ENCODE peak calls at places on chromosome 3, in five cellular contexts. Y is glutamatergic neuron, X is AG09319, H is foreskin fibroblast, P is breast epithelium. E is an unnamed sample.

GRCh38 chr3:18474202-18474601 is 49.1 kb upstream of the SATB1 start:
- DNase-seq in Y (no peak), X (no peak), H (no peak), P (no peak), E (no peak)

GRCh38 chr3:33016846-33017405 is 65.5 kb downstream of the CCR4 start:
- DNase-seq in Y (no peak), X (no peak), H (no peak), P (no peak), E (no peak)

GRCh38 chr3:171391432-171391831 is 68.8 kb downstream of the TNIK start:
- DNase-seq in Y (no peak), X (no peak), H (no peak), P (no peak), E (no peak)

GRCh38 chr3:52879090-52879489 is 18.3 kb downstream of the STIMATE start:
- DNase-seq in Y (no peak), X (no peak), H (no peak), P (no peak), E (no peak)

GRCh38 chr3:39216176-39216790 is 23.9 kb upstream of the XIRP1 start:
- DNase-seq in Y (no peak), X (no peak), H (no peak), P (no peak), E (no peak)

GRCh38 chr3:159451067-159451466 is 537.6 kb upstream of the IL12A start:
- DNase-seq in Y (no peak), X (no peak), H (no peak), P (no peak), E (no peak)

GRCh38 chr3:88618121-88618645 is 468.4 kb downstream of the C3orf38 start:
- DNase-seq in Y (peak), X (no peak), H (peak), P (no peak), E (no peak)

GRCh38 chr3:133474251-133474801 is 74.5 kb downstream of the BFSP2 start:
- DNase-seq in Y (no peak), X (peak), H (peak), P (peak), E (no peak)

GRCh38 chr3:57971975-57972374 is 36.2 kb upstream of the FLNB start:
- DNase-seq in Y (no peak), X (no peak), H (no peak), P (no peak), E (no peak)

GRCh38 chr3:102200126-102200525 is 234.7 kb upstream of the ZPLD1 start:
- DNase-seq in Y (no peak), X (no peak), H (peak), P (no peak), E (no peak)

GRCh38 chr3:156477306-156477705 is 77.6 kb downstream of the SSR3 start:
- DNase-seq in Y (no peak), X (peak), H (peak), P (no peak), E (no peak)

GRCh38 chr3:10556312-10556711 is 50.9 kb upstream of the ATP2B2 start:
- DNase-seq in Y (no peak), X (no peak), H (no peak), P (peak), E (no peak)

GRCh38 chr3:45137656-45138181 is 8.5 kb downstream of the CDCP1 start:
- DNase-seq in Y (no peak), X (no peak), H (no peak), P (no peak), E (no peak)

GRCh38 chr3:160677459-160677901 is 520 bp downstream of the ARL14 start:
- DNase-seq in Y (no peak), X (no peak), H (peak), P (no peak), E (no peak)

GRCh38 chr3:155554777-155555445 is 190.0 kb downstream of the PLCH1 start:
- DNase-seq in Y (no peak), X (no peak), H (no peak), P (no peak), E (no peak)

GRCh38 chr3:58271901-58272501 is 34.0 kb upstream of the RPP14 start:
- DNase-seq in Y (no peak), X (peak), H (peak), P (no peak), E (no peak)

GRCh38 chr3:27544372-27544865 is 60.2 kb upstream of the SLC4A7 start:
- DNase-seq in Y (no peak), X (no peak), H (peak), P (no peak), E (no peak)

GRCh38 chr3:36032180-36032895 is 348.0 kb upstream of the STAC start:
- DNase-seq in Y (no peak), X (no peak), H (no peak), P (no peak), E (no peak)

GRCh38 chr3:3089017-3089416 is 21.2 kb downstream of the IL5RA start:
- DNase-seq in Y (no peak), X (no peak), H (no peak), P (no peak), E (no peak)

GRCh38 chr3:192642651-192643050 is 84.7 kb downstream of the FGF12 start:
- DNase-seq in Y (no peak), X (no peak), H (no peak), P (no peak), E (no peak)

GRCh38 chr3:14617508-14618023 is 34.0 kb upstream of the CCDC174 start:
- DNase-seq in Y (no peak), X (no peak), H (no peak), P (no peak), E (no peak)

GRCh38 chr3:62378329-62378789 is 5.0 kb upstream of the FEZF2 start:
- DNase-seq in Y (peak), X (no peak), H (peak), P (no peak), E (no peak)

GRCh38 chr3:56415672-56416071 is 52.6 kb downstream of the ERC2 start:
- DNase-seq in Y (no peak), X (no peak), H (peak), P (no peak), E (no peak)

GRCh38 chr3:51686056-51686455 is 15.0 kb downstream of the TEX264 start:
- DNase-seq in Y (no peak), X (no peak), H (no peak), P (no peak), E (no peak)

GRCh38 chr3:38579146-38579545 is 70.3 kb downstream of the SCN5A start:
- DNase-seq in Y (peak), X (no peak), H (peak), P (no peak), E (peak)

GRCh38 chr3:194494951-194495374 is 8.2 kb upstream of the ATP13A3 start:
- DNase-seq in Y (no peak), X (no peak), H (peak), P (no peak), E (no peak)

GRCh38 chr3:67655364-67656121 is 1.1 kb upstream of the SUCLG2 start:
- DNase-seq in Y (no peak), X (no peak), H (no peak), P (no peak), E (no peak)

GRCh38 chr3:73500321-73500720 is 124.4 kb downstream of the PDZRN3 start:
- DNase-seq in Y (no peak), X (no peak), H (peak), P (no peak), E (no peak)

GRCh38 chr3:134611516-134611915 is 39.3 kb downstream of the KY start:
- DNase-seq in Y (no peak), X (no peak), H (no peak), P (no peak), E (no peak)

GRCh38 chr3:168165390-168166269 is 69.9 kb upstream of the GOLIM4 start:
- DNase-seq in Y (peak), X (peak), H (peak), P (no peak), E (peak)

GRCh38 chr3:196431193-196432136 is 762 bp downstream of the UBXN7 start:
- DNase-seq in Y (peak), X (no peak), H (peak), P (no peak), E (peak)

GRCh38 chr3:14280326-14280725 is 101.7 kb downstream of the LSM3 start:
- DNase-seq in Y (no peak), X (no peak), H (no peak), P (no peak), E (no peak)

GRCh38 chr3:100503450-100503849 is 11.0 kb downstream of the TMEM45A start:
- DNase-seq in Y (no peak), X (no peak), H (no peak), P (no peak), E (no peak)

GRCh38 chr3:189272500-189273119 is 100.8 kb downstream of the TPRG1 start:
- DNase-seq in Y (no peak), X (no peak), H (no peak), P (no peak), E (no peak)

GRCh38 chr3:102530443-102531195 is 95.8 kb downstream of the ZPLD1 start:
- DNase-seq in Y (no peak), X (no peak), H (peak), P (no peak), E (no peak)

GRCh38 chr3:16060358-16060852 is 114.1 kb upstream of the GALNT15 start:
- DNase-seq in Y (no peak), X (peak), H (peak), P (no peak), E (no peak)
- TF ChIP-seq CTCF in Y (no peak), X (peak), H (peak), P (no peak), E (no peak)

DNA sequence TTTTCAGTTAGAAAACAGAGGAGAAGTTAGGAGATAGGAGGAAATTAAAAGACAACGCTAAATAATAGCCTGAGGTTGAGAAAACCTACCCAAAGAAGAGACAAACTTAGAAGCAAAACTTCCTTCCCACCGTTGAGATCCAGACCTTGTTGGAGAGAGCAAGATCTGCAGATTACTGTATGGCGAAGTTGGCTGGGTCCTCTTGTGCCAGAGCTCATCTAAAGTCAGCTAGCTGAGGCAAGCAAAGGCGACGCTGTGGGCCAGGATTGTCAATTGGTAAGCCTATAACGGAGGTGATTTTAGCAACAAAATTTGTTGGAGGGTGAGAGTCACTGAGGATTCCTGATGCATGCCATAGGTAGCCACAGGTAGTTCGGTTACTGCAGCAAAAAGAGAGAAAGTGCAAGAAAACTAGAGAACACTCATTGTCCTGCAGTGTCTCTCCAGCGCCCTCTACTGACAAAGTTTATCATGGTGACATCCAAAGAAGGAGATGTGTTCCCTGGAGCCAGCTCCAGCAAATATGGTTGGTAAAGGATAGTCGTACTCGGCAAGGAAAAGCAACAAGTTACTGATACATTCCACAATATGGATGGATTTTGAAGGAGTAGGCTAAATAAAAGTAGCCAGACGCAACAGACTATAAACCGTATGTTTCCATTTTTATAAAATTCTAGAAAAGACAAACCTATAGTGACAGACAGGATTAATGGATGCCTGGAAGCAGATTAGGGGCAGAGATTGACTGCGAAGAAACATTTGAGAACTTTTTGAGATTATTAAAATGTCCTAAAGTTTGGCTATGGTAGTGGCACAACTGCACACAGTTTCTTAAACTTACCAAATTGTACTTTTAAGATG is 9.8 kb upstream of the OR5K4 start:
- DNase-seq in Y (no peak), X (no peak), H (peak), P (no peak), E (no peak)
- TF ChIP-seq CTCF in Y (peak), X (peak), H (peak), P (no peak), E (peak)

DNA sequence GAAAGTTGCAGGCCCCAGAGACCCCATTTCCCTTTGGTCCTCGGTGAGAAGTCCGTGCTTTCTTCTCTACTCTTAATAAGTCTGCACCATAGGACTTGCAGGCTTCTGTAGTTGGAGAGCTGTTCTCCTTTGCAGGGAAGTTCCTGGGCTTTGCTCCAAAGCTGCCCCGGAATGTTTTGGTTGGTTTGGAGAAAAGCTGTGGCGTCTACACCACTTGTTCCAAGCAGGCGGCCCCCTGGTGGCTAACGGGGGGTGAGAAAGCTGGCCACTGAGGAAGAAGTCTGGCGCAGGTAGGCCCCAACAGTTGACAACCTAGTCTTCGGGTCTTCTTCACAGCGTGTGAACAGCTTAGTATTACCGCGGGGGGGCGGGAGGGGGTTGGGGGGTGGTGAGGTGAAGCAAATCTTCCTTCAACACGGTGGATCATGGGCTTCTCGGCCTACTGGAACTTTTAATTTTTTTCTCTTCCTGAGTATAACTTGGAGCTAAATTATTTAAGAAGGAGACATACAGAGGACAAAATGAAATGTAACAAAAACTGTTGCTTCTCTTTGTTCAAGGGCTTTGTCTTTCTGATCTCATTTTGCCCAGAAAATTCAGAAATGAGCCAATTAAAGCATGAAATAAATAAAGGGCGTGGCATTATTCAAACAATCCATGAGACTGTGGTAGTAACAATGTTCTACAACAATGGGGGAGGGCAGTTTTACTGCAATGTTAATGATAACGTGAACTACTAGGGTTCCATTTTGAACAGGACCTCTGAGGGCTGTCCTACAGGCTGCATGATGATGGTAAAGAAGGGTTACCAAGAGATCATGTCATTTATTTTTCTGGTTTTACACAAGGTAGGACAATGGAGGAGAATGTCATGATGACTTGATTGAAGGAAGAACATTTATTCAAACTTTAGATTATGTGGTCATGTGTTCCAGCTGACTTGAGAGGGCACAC is 2.2 kb upstream of the THRB start:
- DNase-seq in Y (peak), X (peak), H (peak), P (no peak), E (peak)
- TF ChIP-seq CTCF in Y (peak), X (peak), H (peak), P (peak), E (peak)

GRCh38 chr3:140134231-140134630 is 199.2 kb downstream of the CLSTN2 start:
- DNase-seq in Y (no peak), X (no peak), H (no peak), P (no peak), E (no peak)

GRCh38 chr3:140131895-140132294 is 196.9 kb downstream of the CLSTN2 start:
- DNase-seq in Y (no peak), X (no peak), H (no peak), P (no peak), E (no peak)

GRCh38 chr3:140129885-140130284 is 194.9 kb downstream of the CLSTN2 start:
- DNase-seq in Y (no peak), X (no peak), H (no peak), P (no peak), E (no peak)

DNA sequence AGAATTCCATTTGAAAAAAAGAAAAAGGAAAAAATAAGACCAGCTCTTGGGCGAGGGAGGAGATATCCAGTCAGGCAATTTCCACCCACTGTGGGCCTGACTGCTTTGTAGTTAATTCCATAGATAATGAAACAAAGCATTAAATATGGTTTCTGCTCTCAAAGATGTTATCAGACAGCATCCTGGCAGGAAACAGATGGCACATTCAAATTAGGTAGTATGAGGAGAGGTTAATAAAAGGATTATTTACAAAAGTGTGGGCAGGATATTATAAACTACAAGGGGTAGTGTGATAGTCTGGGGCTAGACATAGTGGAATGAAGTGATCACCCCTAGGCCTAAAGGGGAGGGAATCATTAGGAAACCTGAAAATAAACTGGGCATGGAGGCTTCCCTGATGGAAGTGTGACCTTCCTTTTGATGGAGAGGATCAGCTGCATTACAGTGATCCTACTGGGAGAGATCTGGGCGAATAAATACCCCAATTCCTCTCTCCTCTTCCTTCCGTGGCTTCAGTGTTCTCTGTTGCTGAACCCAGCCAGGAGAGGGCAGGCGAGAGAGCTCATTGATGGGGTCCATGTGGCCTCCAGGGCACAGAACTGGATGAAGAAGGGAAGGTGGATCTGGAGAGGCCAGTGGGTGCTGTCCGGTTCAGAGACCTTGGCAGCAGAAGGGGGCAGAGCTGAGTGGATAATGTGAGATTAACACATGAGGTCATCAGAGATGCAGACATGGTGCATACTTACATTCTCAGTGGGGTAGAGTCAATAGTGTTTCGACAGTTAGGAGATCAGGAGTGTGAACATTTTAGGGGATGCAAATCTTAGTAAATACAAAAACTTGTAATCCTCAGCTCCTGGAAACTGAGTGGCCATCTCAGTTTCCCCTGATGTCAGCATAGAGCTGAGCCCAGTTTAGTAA is 193.5 kb downstream of the CLSTN2 start:
- DNase-seq in Y (peak), X (no peak), H (peak), P (no peak), E (peak)
- TF ChIP-seq CTCF in Y (peak), X (peak), H (peak), P (no peak), E (peak)

GRCh38 chr3:128923607-128924385 is 44.4 kb downstream of the ACAD9 start:
- DNase-seq in Y (no peak), X (no peak), H (no peak), P (no peak), E (no peak)
- TF ChIP-seq CTCF in Y (no peak), X (no peak), H (no peak), P (no peak), E (no peak)

DNA sequence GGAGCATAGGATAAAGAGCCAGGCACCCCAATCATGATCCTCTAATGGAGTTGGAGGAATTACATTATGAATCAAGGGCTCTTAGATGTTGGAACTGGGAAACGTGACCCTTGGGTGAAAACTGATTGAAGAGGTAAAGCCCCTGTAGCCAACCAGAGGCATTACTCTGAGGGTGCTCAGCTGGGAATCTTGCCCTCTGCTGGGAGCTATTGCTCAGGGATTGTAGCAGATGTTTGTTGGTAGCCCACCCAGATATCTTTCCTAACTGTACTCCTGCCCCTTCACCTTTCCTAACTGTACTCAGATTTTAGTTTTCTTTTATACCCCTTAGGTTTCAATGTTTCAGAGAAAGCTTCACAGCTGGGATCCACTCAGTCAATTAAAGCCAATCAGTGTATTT is 74.2 kb downstream of the RARB start:
- DNase-seq in Y (no peak), X (no peak), H (no peak), P (no peak), E (no peak)
- TF ChIP-seq CTCF in Y (no peak), X (no peak), H (no peak), P (no peak), E (peak)

DNA sequence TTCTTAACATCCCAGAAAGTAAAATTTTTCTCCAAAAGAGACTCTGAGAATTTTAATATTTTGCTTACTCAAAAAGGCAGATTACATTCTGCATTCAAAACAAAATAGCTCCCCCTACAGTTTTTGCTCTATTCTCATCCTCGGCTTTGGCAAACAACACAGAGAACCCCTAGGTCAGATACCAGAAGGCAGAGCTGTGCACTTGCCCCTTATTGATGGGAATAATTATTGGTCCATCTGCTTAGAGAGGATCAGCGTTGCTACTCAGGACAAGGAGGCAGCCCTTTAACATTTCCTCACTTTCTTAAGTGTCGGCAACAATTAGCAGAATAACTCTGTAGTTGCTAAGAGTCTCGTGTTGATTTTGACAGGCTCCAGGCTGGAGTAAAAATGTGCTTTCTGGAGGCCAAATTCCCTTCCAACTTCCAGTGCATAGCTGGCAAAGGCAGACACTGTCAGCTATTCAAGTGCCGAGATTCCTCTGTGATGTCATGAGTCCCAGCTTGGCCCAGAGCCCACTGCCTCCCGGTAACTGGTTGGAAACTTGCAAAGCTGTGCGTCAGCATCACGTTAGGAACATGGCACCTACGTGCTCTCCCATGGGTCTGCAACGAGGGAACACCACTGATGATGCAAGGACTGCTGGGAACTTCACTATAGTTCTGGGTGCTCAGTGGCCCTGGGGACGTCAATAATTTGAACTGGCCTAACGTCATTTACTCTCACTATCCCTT is 482.7 kb upstream of the ADAMTS9 start:
- DNase-seq in Y (no peak), X (no peak), H (peak), P (peak), E (no peak)
- TF ChIP-seq CTCF in Y (peak), X (peak), H (peak), P (peak), E (peak)

E was measured in progenitor cell of endocrine pancreas.